ENCODE peak calls at places on chromosomes 7 and 10, in eight cellular contexts. One of them, this sample, is unnamed.
A peak's percentile ranks its signal among the peaks of the same experiment; 100 is the strongest.

GRCh38 chr10:112711366-112711765 is 238.7 kb upstream of the TCF7L2 start:
- DNase-seq in progenitor cell of endocrine pancreas: no peak
- DNase-seq in lower lobe of right lung: no peak
- DNase-seq in pancreas: no peak
- DNase-seq in cardiac fibroblast: peak; percentile 73
- DNase-seq in mucosa of descending colon: no peak
- DNase-seq in adrenal gland: no peak
- DNase-seq in K562: no peak
- DNase-seq in this sample: no peak

GRCh38 chr10:124256151-124256550 is 162.6 kb downstream of the OAT start:
- DNase-seq in progenitor cell of endocrine pancreas: no peak
- DNase-seq in lower lobe of right lung: no peak
- DNase-seq in pancreas: no peak
- DNase-seq in cardiac fibroblast: no peak
- DNase-seq in mucosa of descending colon: no peak
- DNase-seq in adrenal gland: no peak
- DNase-seq in K562: no peak
- DNase-seq in this sample: no peak

GRCh38 chr10:100939763-100940344 is 27.1 kb downstream of the SLF2 start:
- DNase-seq in progenitor cell of endocrine pancreas: no peak
- DNase-seq in lower lobe of right lung: no peak
- DNase-seq in pancreas: no peak
- DNase-seq in cardiac fibroblast: no peak
- DNase-seq in mucosa of descending colon: no peak
- DNase-seq in adrenal gland: no peak
- DNase-seq in K562: no peak
- DNase-seq in this sample: no peak

GRCh38 chr7:2553831-2554581 is 1.3 kb downstream of the BRAT1 start:
- DNase-seq in progenitor cell of endocrine pancreas: no peak
- DNase-seq in lower lobe of right lung: peak; percentile 39
- DNase-seq in pancreas: peak; percentile 1
- DNase-seq in cardiac fibroblast: no peak
- DNase-seq in mucosa of descending colon: peak; percentile 50
- DNase-seq in adrenal gland: no peak
- DNase-seq in K562: peak; percentile 10
- DNase-seq in this sample: no peak

GRCh38 chr7:75565129-75565528 is 73.0 kb downstream of the SPDYE5 start:
- DNase-seq in progenitor cell of endocrine pancreas: no peak
- DNase-seq in lower lobe of right lung: no peak
- DNase-seq in pancreas: no peak
- DNase-seq in cardiac fibroblast: peak; percentile 92
- DNase-seq in mucosa of descending colon: no peak
- DNase-seq in adrenal gland: peak; percentile 64
- DNase-seq in K562: no peak
- DNase-seq in this sample: no peak

GRCh38 chr7:105365541-105366534 is 22.9 kb downstream of the SRPK2 start:
- DNase-seq in progenitor cell of endocrine pancreas: no peak
- DNase-seq in lower lobe of right lung: no peak
- DNase-seq in pancreas: no peak
- DNase-seq in cardiac fibroblast: peak; percentile 41
- DNase-seq in mucosa of descending colon: no peak
- DNase-seq in adrenal gland: peak; percentile 71
- DNase-seq in K562: no peak
- DNase-seq in this sample: no peak

GRCh38 chr7:5594616-5595544 is 171.2 kb upstream of the TNRC18 start:
- DNase-seq in progenitor cell of endocrine pancreas: no peak
- DNase-seq in lower lobe of right lung: no peak
- DNase-seq in pancreas: no peak
- DNase-seq in cardiac fibroblast: peak; percentile 52
- DNase-seq in mucosa of descending colon: no peak
- DNase-seq in adrenal gland: no peak
- DNase-seq in K562: no peak
- DNase-seq in this sample: no peak

GRCh38 chr10:45439873-45440272 is 65.9 kb downstream of the ALOX5 start:
- DNase-seq in progenitor cell of endocrine pancreas: no peak
- DNase-seq in lower lobe of right lung: no peak
- DNase-seq in pancreas: no peak
- DNase-seq in cardiac fibroblast: no peak
- DNase-seq in mucosa of descending colon: no peak
- DNase-seq in adrenal gland: no peak
- DNase-seq in K562: no peak
- DNase-seq in this sample: no peak

GRCh38 chr10:101611506-101611905 is 23.4 kb downstream of the DPCD start:
- DNase-seq in progenitor cell of endocrine pancreas: no peak
- DNase-seq in lower lobe of right lung: no peak
- DNase-seq in pancreas: no peak
- DNase-seq in cardiac fibroblast: peak; percentile 36
- DNase-seq in mucosa of descending colon: no peak
- DNase-seq in adrenal gland: no peak
- DNase-seq in K562: no peak
- DNase-seq in this sample: no peak

GRCh38 chr10:7308826-7309225 is 102.0 kb downstream of the SFMBT2 start:
- DNase-seq in progenitor cell of endocrine pancreas: no peak
- DNase-seq in lower lobe of right lung: no peak
- DNase-seq in pancreas: no peak
- DNase-seq in cardiac fibroblast: no peak
- DNase-seq in mucosa of descending colon: no peak
- DNase-seq in adrenal gland: no peak
- DNase-seq in K562: no peak
- DNase-seq in this sample: no peak

GRCh38 chr10:58044072-58044471 is 223.6 kb downstream of the IPMK start:
- DNase-seq in progenitor cell of endocrine pancreas: no peak
- DNase-seq in lower lobe of right lung: no peak
- DNase-seq in pancreas: no peak
- DNase-seq in cardiac fibroblast: peak; percentile 91
- DNase-seq in mucosa of descending colon: no peak
- DNase-seq in adrenal gland: no peak
- DNase-seq in K562: no peak
- DNase-seq in this sample: no peak

GRCh38 chr7:26284477-26284876 is 7.2 kb upstream of the SNX10 start:
- DNase-seq in progenitor cell of endocrine pancreas: no peak
- DNase-seq in lower lobe of right lung: no peak
- DNase-seq in pancreas: no peak
- DNase-seq in cardiac fibroblast: no peak
- DNase-seq in mucosa of descending colon: no peak
- DNase-seq in adrenal gland: no peak
- DNase-seq in K562: no peak
- DNase-seq in this sample: no peak

GRCh38 chr7:128364166-128364565 is 2.7 kb upstream of the PRRT4 start:
- DNase-seq in progenitor cell of endocrine pancreas: no peak
- DNase-seq in lower lobe of right lung: no peak
- DNase-seq in pancreas: no peak
- DNase-seq in cardiac fibroblast: no peak
- DNase-seq in mucosa of descending colon: no peak
- DNase-seq in adrenal gland: no peak
- DNase-seq in K562: no peak
- DNase-seq in this sample: no peak

GRCh38 chr7:128359939-128360338 is 1.6 kb downstream of the PRRT4 start:
- DNase-seq in progenitor cell of endocrine pancreas: no peak
- DNase-seq in lower lobe of right lung: no peak
- DNase-seq in pancreas: peak; percentile 44
- DNase-seq in cardiac fibroblast: no peak
- DNase-seq in mucosa of descending colon: no peak
- DNase-seq in adrenal gland: no peak
- DNase-seq in K562: no peak
- DNase-seq in this sample: no peak

GRCh38 chr7:128362670-128363069 is 1.2 kb upstream of the PRRT4 start:
- DNase-seq in progenitor cell of endocrine pancreas: no peak
- DNase-seq in lower lobe of right lung: no peak
- DNase-seq in pancreas: no peak
- DNase-seq in cardiac fibroblast: peak; percentile 56
- DNase-seq in mucosa of descending colon: no peak
- DNase-seq in adrenal gland: no peak
- DNase-seq in K562: no peak
- DNase-seq in this sample: no peak

GRCh38 chr7:128363261-128363721 is 1.8 kb upstream of the PRRT4 start:
- DNase-seq in progenitor cell of endocrine pancreas: no peak
- DNase-seq in lower lobe of right lung: no peak
- DNase-seq in pancreas: no peak
- DNase-seq in cardiac fibroblast: no peak
- DNase-seq in mucosa of descending colon: no peak
- DNase-seq in adrenal gland: no peak
- DNase-seq in K562: no peak
- DNase-seq in this sample: no peak

GRCh38 chr7:128361463-128362441 is at the start of gene PRRT4:
- DNase-seq in progenitor cell of endocrine pancreas: peak; percentile 35
- DNase-seq in lower lobe of right lung: peak; percentile 62
- DNase-seq in pancreas: no peak
- DNase-seq in cardiac fibroblast: no peak
- DNase-seq in mucosa of descending colon: no peak
- DNase-seq in adrenal gland: peak; percentile 28
- DNase-seq in K562: peak; percentile 77
- DNase-seq in this sample: peak; percentile 56
- TF ChIP-seq CTCF in progenitor cell of endocrine pancreas: no peak
- TF ChIP-seq CTCF in lower lobe of right lung: no peak
- TF ChIP-seq CTCF in pancreas: no peak
- TF ChIP-seq CTCF in cardiac fibroblast: peak; percentile 1
- TF ChIP-seq CTCF in mucosa of descending colon: no peak
- TF ChIP-seq CTCF in adrenal gland: no peak
- TF ChIP-seq CTCF in K562: no peak
- TF ChIP-seq CTCF in this sample: no peak

GRCh38 chr10:29540016-29540415 is 94.8 kb downstream of the SVIL start:
- DNase-seq in progenitor cell of endocrine pancreas: no peak
- DNase-seq in lower lobe of right lung: no peak
- DNase-seq in pancreas: no peak
- DNase-seq in cardiac fibroblast: no peak
- DNase-seq in mucosa of descending colon: no peak
- DNase-seq in adrenal gland: no peak
- DNase-seq in K562: no peak
- DNase-seq in this sample: no peak

GRCh38 chr10:29537799-29538198 is 97.0 kb downstream of the SVIL start:
- DNase-seq in progenitor cell of endocrine pancreas: no peak
- DNase-seq in lower lobe of right lung: no peak
- DNase-seq in pancreas: no peak
- DNase-seq in cardiac fibroblast: no peak
- DNase-seq in mucosa of descending colon: no peak
- DNase-seq in adrenal gland: no peak
- DNase-seq in K562: no peak
- DNase-seq in this sample: no peak

GRCh38 chr10:29542723-29543122 is 92.0 kb downstream of the SVIL start:
- DNase-seq in progenitor cell of endocrine pancreas: no peak
- DNase-seq in lower lobe of right lung: no peak
- DNase-seq in pancreas: no peak
- DNase-seq in cardiac fibroblast: no peak
- DNase-seq in mucosa of descending colon: no peak
- DNase-seq in adrenal gland: no peak
- DNase-seq in K562: no peak
- DNase-seq in this sample: no peak

GRCh38 chr10:29541826-29542225 is 92.9 kb downstream of the SVIL start:
- DNase-seq in progenitor cell of endocrine pancreas: no peak
- DNase-seq in lower lobe of right lung: no peak
- DNase-seq in pancreas: no peak
- DNase-seq in cardiac fibroblast: no peak
- DNase-seq in mucosa of descending colon: no peak
- DNase-seq in adrenal gland: no peak
- DNase-seq in K562: no peak
- DNase-seq in this sample: no peak

DNA sequence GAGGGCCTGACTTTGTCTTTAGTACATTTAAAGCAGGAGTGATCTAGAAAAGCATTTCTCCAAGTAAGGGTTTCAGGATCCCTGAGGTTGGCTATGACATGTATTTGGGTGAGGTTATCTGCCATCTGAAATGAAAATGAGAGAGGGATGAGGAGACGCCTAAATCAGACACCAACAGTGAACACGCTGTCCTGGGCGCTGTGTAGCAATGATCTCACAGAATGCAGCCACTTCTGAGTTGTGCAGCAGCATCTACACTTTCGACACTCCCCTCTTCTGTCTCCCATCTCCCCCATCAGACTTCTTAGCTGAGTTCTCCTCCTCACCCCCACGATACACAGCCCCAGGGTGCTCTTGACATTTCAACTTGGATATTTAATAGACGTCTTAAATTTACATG is 95.4 kb downstream of the SVIL start:
- DNase-seq in progenitor cell of endocrine pancreas: no peak
- DNase-seq in lower lobe of right lung: no peak
- DNase-seq in pancreas: no peak
- DNase-seq in cardiac fibroblast: no peak
- DNase-seq in mucosa of descending colon: no peak
- DNase-seq in adrenal gland: no peak
- DNase-seq in K562: no peak
- DNase-seq in this sample: no peak
- TF ChIP-seq CTCF in progenitor cell of endocrine pancreas: no peak
- TF ChIP-seq CTCF in lower lobe of right lung: no peak
- TF ChIP-seq CTCF in pancreas: no peak
- TF ChIP-seq CTCF in cardiac fibroblast: no peak
- TF ChIP-seq CTCF in mucosa of descending colon: no peak
- TF ChIP-seq CTCF in adrenal gland: no peak
- TF ChIP-seq CTCF in K562: no peak
- TF ChIP-seq CTCF in this sample: no peak

GRCh38 chr7:49776994-49777393 is 3.6 kb downstream of the VWC2 start:
- DNase-seq in progenitor cell of endocrine pancreas: no peak
- DNase-seq in lower lobe of right lung: no peak
- DNase-seq in pancreas: no peak
- DNase-seq in cardiac fibroblast: no peak
- DNase-seq in mucosa of descending colon: no peak
- DNase-seq in adrenal gland: no peak
- DNase-seq in K562: no peak
- DNase-seq in this sample: peak; percentile 63
- TF ChIP-seq CTCF in progenitor cell of endocrine pancreas: peak; percentile 63
- TF ChIP-seq CTCF in lower lobe of right lung: no peak
- TF ChIP-seq CTCF in pancreas: no peak
- TF ChIP-seq CTCF in cardiac fibroblast: no peak
- TF ChIP-seq CTCF in mucosa of descending colon: no peak
- TF ChIP-seq CTCF in adrenal gland: no peak
- TF ChIP-seq CTCF in K562: peak; percentile 16
- TF ChIP-seq CTCF in this sample: peak; percentile 8

GRCh38 chr10:72616716-72617115 is 9.2 kb downstream of the MICU1 start:
- DNase-seq in progenitor cell of endocrine pancreas: no peak
- DNase-seq in lower lobe of right lung: no peak
- DNase-seq in pancreas: no peak
- DNase-seq in cardiac fibroblast: no peak
- DNase-seq in mucosa of descending colon: no peak
- DNase-seq in adrenal gland: peak; percentile 12
- DNase-seq in K562: no peak
- DNase-seq in this sample: no peak
- TF ChIP-seq CTCF in progenitor cell of endocrine pancreas: no peak
- TF ChIP-seq CTCF in lower lobe of right lung: no peak
- TF ChIP-seq CTCF in pancreas: no peak
- TF ChIP-seq CTCF in cardiac fibroblast: no peak
- TF ChIP-seq CTCF in mucosa of descending colon: no peak
- TF ChIP-seq CTCF in adrenal gland: no peak
- TF ChIP-seq CTCF in K562: no peak
- TF ChIP-seq CTCF in this sample: no peak

GRCh38 chr10:123140164-123140982 is 4.6 kb downstream of the HMX3 start:
- DNase-seq in progenitor cell of endocrine pancreas: no peak
- DNase-seq in lower lobe of right lung: no peak
- DNase-seq in pancreas: peak; percentile 55
- DNase-seq in cardiac fibroblast: no peak
- DNase-seq in mucosa of descending colon: no peak
- DNase-seq in adrenal gland: no peak
- DNase-seq in K562: no peak
- DNase-seq in this sample: no peak
- TF ChIP-seq CTCF in progenitor cell of endocrine pancreas: peak; percentile 27
- TF ChIP-seq CTCF in lower lobe of right lung: no peak
- TF ChIP-seq CTCF in pancreas: no peak
- TF ChIP-seq CTCF in cardiac fibroblast: no peak
- TF ChIP-seq CTCF in mucosa of descending colon: no peak
- TF ChIP-seq CTCF in adrenal gland: no peak
- TF ChIP-seq CTCF in K562: no peak
- TF ChIP-seq CTCF in this sample: no peak

This sample was measured in endothelial cell.